ENCODE peak calls at places on chromosome 11, in ten cellular contexts. Z, M, N, O, Q, U, V, W, F and C are unnamed samples.

GRCh38 chr11:120509346-120510053 is 2.0 kb upstream of the GRIK4 start:
- DNase-seq in Z (no peak), M (no peak), N (no peak), O (no peak), Q (no peak), U (no peak), V (no peak), W (no peak), F (no peak), C (no peak)

GRCh38 chr11:66072518-66072917 is 2.4 kb downstream of the PACS1 start:
- DNase-seq in Z (no peak), M (no peak), N (no peak), O (no peak), Q (no peak), U (no peak), V (no peak), W (no peak), F (no peak), C (no peak)

GRCh38 chr11:94049351-94049750 is 28.2 kb downstream of the HEPHL1 start:
- DNase-seq in Z (no peak), M (no peak), N (peak; percentile 3), O (no peak), Q (no peak), U (no peak), V (no peak), W (no peak), F (no peak), C (no peak)

GRCh38 chr11:61910473-61911123 is 6.8 kb downstream of the RAB3IL1 start:
- DNase-seq in Z (peak; percentile 45), M (no peak), N (no peak), O (no peak), Q (no peak), U (no peak), V (peak; percentile 39), W (no peak), F (no peak), C (no peak)

GRCh38 chr11:116263020-116263419 is 509.8 kb downstream of the BUD13 start:
- DNase-seq in Z (no peak), M (no peak), N (no peak), O (no peak), Q (no peak), U (no peak), V (no peak), W (no peak), F (no peak), C (no peak)

GRCh38 chr11:83159901-83160865 is 3.3 kb downstream of the PCF11 start:
- DNase-seq in Z (no peak), M (no peak), N (peak; percentile 90), O (no peak), Q (peak; percentile 38), U (peak; percentile 49), V (no peak), W (peak; percentile 67), F (peak; percentile 42), C (peak; percentile 56)

GRCh38 chr11:59776210-59777066 is 21.3 kb downstream of the STX3 start:
- DNase-seq in Z (no peak), M (no peak), N (peak; percentile 97), O (no peak), Q (no peak), U (peak; percentile 78), V (no peak), W (peak; percentile 78), F (peak; percentile 65), C (peak; percentile 37)

GRCh38 chr11:119046489-119046888 is 10.5 kb downstream of the HYOU1 start:
- DNase-seq in Z (no peak), M (no peak), N (no peak), O (no peak), Q (no peak), U (no peak), V (no peak), W (no peak), F (no peak), C (no peak)

GRCh38 chr11:120220747-120221037 is 9.9 kb downstream of the OAF start:
- DNase-seq in Z (no peak), M (no peak), N (no peak), O (no peak), Q (no peak), U (no peak), V (no peak), W (no peak), F (no peak), C (no peak)

GRCh38 chr11:78189851-78190250 is 1.1 kb downstream of the USP35 start:
- DNase-seq in Z (no peak), M (no peak), N (no peak), O (no peak), Q (peak; percentile 21), U (no peak), V (peak; percentile 30), W (no peak), F (no peak), C (no peak)

GRCh38 chr11:80593981-80594380 is 1153.2 kb upstream of the TENM4 start:
- DNase-seq in Z (no peak), M (no peak), N (peak; percentile 78), O (no peak), Q (no peak), U (peak; percentile 44), V (no peak), W (peak; percentile 77), F (peak; percentile 90), C (no peak)

GRCh38 chr11:126465573-126466287 is 110.2 kb downstream of the ST3GAL4 start:
- DNase-seq in Z (no peak), M (no peak), N (no peak), O (no peak), Q (peak; percentile 68), U (no peak), V (no peak), W (no peak), F (no peak), C (peak; percentile 25)

GRCh38 chr11:19345848-19346681 is 105.3 kb upstream of the E2F8 start:
- DNase-seq in Z (peak; percentile 43), M (no peak), N (no peak), O (peak; percentile 43), Q (no peak), U (no peak), V (no peak), W (peak; percentile 57), F (peak; percentile 45), C (peak; percentile 50)
- H3K4me3 ChIP-seq in Z (peak overlapping the region; percentile 57), M (no peak overlapping the region), N (no peak overlapping the region), O (peak overlapping the region; percentile 75), Q (peak overlapping the region; percentile 41), U (peak overlapping the region; percentile 13), V (peak overlapping the region; percentile 16), W (peak overlapping the region; percentile 77), F (peak overlapping the region; percentile 80), C (peak overlapping the region; percentile 25)

GRCh38 chr11:16469968-16470367 is 113.6 kb upstream of the SOX6 start:
- DNase-seq in Z (no peak), M (no peak), N (no peak), O (no peak), Q (no peak), U (no peak), V (no peak), W (no peak), F (no peak), C (no peak)
- TF ChIP-seq CTCF in Z (no peak), M (no peak), N (no peak), O (no peak), Q (no peak), U (no peak), V (no peak), W (no peak), F (no peak), C (no peak)

DNA sequence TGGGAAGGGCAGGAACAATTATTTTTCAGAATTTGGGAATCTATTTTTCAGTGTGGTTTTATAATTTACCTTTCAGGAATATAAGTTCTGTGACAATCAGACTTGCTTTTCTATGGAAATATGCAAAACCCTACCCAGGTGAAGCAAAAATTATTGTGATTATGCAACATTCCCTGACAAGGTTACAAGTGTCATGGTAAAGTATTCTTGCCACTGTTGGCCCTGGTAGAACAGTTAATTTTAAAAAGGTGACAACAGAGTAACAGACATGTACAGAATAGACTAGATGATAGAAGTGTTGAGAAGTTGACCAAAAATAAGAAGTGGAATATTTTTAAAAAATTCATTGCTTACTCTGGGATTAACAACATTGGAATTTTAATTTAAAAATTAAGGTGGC is 29.2 kb downstream of the TRAF6 start:
- DNase-seq in Z (no peak), M (no peak), N (no peak), O (no peak), Q (no peak), U (no peak), V (no peak), W (no peak), F (no peak), C (no peak)
- H3K4me3 ChIP-seq in Z (no peak overlapping the region), M (no peak overlapping the region), N (no peak overlapping the region), O (no peak overlapping the region), Q (no peak overlapping the region), U (no peak overlapping the region), V (no peak overlapping the region), W (no peak overlapping the region), F (no peak overlapping the region), C (no peak overlapping the region)

GRCh38 chr11:27204527-27204926 is 158.5 kb downstream of the CCDC34 start:
- DNase-seq in Z (no peak), M (no peak), N (no peak), O (no peak), Q (peak; percentile 25), U (no peak), V (no peak), W (peak; percentile 52), F (no peak), C (peak; percentile 41)
- TF ChIP-seq CTCF in Z (peak; percentile 27), M (peak; percentile 53), N (peak; percentile 43), O (no peak), Q (peak; percentile 23), U (peak; percentile 28), V (peak; percentile 44), W (peak; percentile 55), F (peak; percentile 25), C (peak; percentile 14)

DNA sequence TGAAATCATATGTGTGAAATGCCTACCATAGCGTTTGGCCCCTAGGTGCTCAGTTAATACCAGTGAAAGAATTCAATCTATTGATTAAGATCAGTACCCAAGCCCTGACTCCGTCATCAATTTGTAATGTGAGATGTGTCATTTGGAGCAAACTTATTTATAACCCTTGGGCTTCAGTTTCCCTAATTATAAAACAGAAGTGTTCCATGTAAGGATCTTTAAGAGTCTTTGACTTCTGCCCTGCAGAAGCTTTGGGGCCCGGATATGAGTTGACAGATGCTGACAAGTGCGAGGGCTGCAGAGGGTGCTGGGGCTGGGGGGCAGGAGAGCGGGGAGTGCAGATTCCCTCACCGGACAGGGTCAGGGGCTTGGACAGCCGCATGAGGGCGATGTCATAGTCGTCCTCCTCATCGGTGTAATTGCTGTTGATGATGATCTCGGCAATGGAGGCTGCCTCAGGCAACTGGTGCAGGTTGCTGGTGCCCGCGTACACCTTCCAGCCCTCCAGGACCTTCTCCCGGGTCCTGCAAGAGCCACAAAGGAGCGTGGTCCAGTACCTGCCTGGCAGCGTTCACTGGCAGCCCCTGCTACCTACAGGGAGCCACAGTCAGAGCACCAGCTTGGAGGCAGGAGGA is 20.8 kb downstream of the TMPRSS13 start:
- DNase-seq in Z (no peak), M (no peak), N (no peak), O (no peak), Q (no peak), U (no peak), V (peak; percentile 32), W (no peak), F (no peak), C (no peak)
- H3K4me3 ChIP-seq in Z (no peak overlapping the region), M (no peak overlapping the region), N (no peak overlapping the region), O (no peak overlapping the region), Q (no peak overlapping the region), U (no peak overlapping the region), V (no peak overlapping the region), W (no peak overlapping the region), F (no peak overlapping the region), C (no peak overlapping the region)